ENCODE peak calls at places on chromosome 5, in ten cellular contexts. L is lower leg skin, O is progenitor cell of endocrine pancreas, T is GM23338, K is AG04449, N is OCI-M1, V is memory B cell, J is activated T-helper 1 cell treated with Interleukin-2 at 50 U/mL for 16 hours, F is H7, M is GM19239. X is an unnamed sample.

GRCh38 chr5:124997186-124997893 is 250.9 kb upstream of the ZNF608 start:
- DNase-seq in L (no peak), O (no peak), T (no peak), K (no peak), N (no peak), V (no peak), J (no peak), F (no peak), M (no peak), X (no peak)

GRCh38 chr5:140344683-140345423 is 1.6 kb downstream of the HBEGF start:
- DNase-seq in L (no peak), O (no peak), T (peak), K (no peak), N (no peak), V (no peak), J (no peak), F (peak), M (no peak), X (peak)

GRCh38 chr5:133962801-133963476 is 5.5 kb downstream of the C5orf15 start:
- DNase-seq in L (no peak), O (no peak), T (no peak), K (no peak), N (peak), V (no peak), J (no peak), F (no peak), M (no peak), X (peak)

GRCh38 chr5:78508231-78508765 is 140.3 kb downstream of the LHFPL2 start:
- DNase-seq in L (peak), O (no peak), T (no peak), K (no peak), N (peak), V (no peak), J (no peak), F (no peak), M (no peak), X (no peak)

GRCh38 chr5:11214851-11215250 is 453.8 kb upstream of the DAP start:
- DNase-seq in L (no peak), O (no peak), T (no peak), K (no peak), N (no peak), V (no peak), J (no peak), F (no peak), M (no peak), X (peak)

GRCh38 chr5:114390431-114390830 is 28.6 kb downstream of the KCNN2 start:
- DNase-seq in L (no peak), O (no peak), T (no peak), K (no peak), N (no peak), V (no peak), J (no peak), F (no peak), M (no peak), X (no peak)

GRCh38 chr5:33291216-33292000 is 149.4 kb upstream of the TARS1 start:
- DNase-seq in L (no peak), O (no peak), T (no peak), K (no peak), N (no peak), V (no peak), J (no peak), F (no peak), M (no peak), X (no peak)

GRCh38 chr5:180137401-180138213 is 66.0 kb upstream of the RNF130 start:
- DNase-seq in L (peak), O (no peak), T (no peak), K (no peak), N (no peak), V (no peak), J (no peak), F (peak), M (no peak), X (no peak)

GRCh38 chr5:61010759-61011460 is 65.9 kb downstream of the NDUFAF2 start:
- DNase-seq in L (no peak), O (no peak), T (peak), K (no peak), N (peak), V (no peak), J (no peak), F (peak), M (no peak), X (no peak)

GRCh38 chr5:134647750-134648424 is 698 bp upstream of the SEC24A start:
- DNase-seq in L (no peak), O (no peak), T (peak), K (peak), N (peak), V (peak), J (no peak), F (peak), M (no peak), X (peak)

GRCh38 chr5:111707624-111708165 is 49.3 kb downstream of the NREP start:
- DNase-seq in L (no peak), O (no peak), T (no peak), K (no peak), N (no peak), V (no peak), J (no peak), F (no peak), M (no peak), X (peak)

GRCh38 chr5:74316064-74316586 is 324.4 kb downstream of the ENC1 start:
- DNase-seq in L (no peak), O (no peak), T (no peak), K (peak), N (peak), V (no peak), J (no peak), F (no peak), M (no peak), X (peak)

GRCh38 chr5:134146651-134147544 is 29.9 kb downstream of the SKP1 start:
- DNase-seq in L (peak), O (no peak), T (no peak), K (no peak), N (no peak), V (no peak), J (no peak), F (no peak), M (no peak), X (no peak)

GRCh38 chr5:1667648-1668140 is 131.9 kb downstream of the MRPL36 start:
- DNase-seq in L (peak), O (no peak), T (peak), K (no peak), N (no peak), V (no peak), J (no peak), F (peak), M (no peak), X (no peak)

GRCh38 chr5:12661617-12662370 is 757.5 kb upstream of the CTNND2 start:
- DNase-seq in L (peak), O (no peak), T (peak), K (no peak), N (no peak), V (no peak), J (no peak), F (no peak), M (no peak), X (no peak)

GRCh38 chr5:6833406-6833805 is 120.2 kb downstream of the TENT4A start:
- DNase-seq in L (no peak), O (no peak), T (no peak), K (no peak), N (no peak), V (no peak), J (no peak), F (no peak), M (no peak), X (no peak)

GRCh38 chr5:7209583-7210139 is 186.3 kb upstream of the ADCY2 start:
- DNase-seq in L (no peak), O (no peak), T (no peak), K (no peak), N (no peak), V (no peak), J (no peak), F (no peak), M (no peak), X (no peak)

GRCh38 chr5:55597014-55597981 is 62.5 kb upstream of the PLPP1 start:
- DNase-seq in L (peak), O (no peak), T (no peak), K (no peak), N (no peak), V (no peak), J (no peak), F (no peak), M (no peak), X (peak)

GRCh38 chr5:175025046-175025445 is 300.7 kb downstream of the MSX2 start:
- DNase-seq in L (no peak), O (no peak), T (no peak), K (no peak), N (no peak), V (no peak), J (no peak), F (no peak), M (no peak), X (no peak)

GRCh38 chr5:30100148-30100547 is 1093.3 kb upstream of the CDH6 start:
- DNase-seq in L (no peak), O (no peak), T (peak), K (no peak), N (no peak), V (no peak), J (no peak), F (no peak), M (no peak), X (no peak)

GRCh38 chr5:81750308-81751008 is 439 bp downstream of the SSBP2 start:
- DNase-seq in L (peak), O (no peak), T (peak), K (no peak), N (peak), V (no peak), J (peak), F (peak), M (peak), X (no peak)

GRCh38 chr5:176535655-176536131 is 1.5 kb downstream of the RNF44 start:
- DNase-seq in L (no peak), O (no peak), T (no peak), K (no peak), N (peak), V (no peak), J (no peak), F (peak), M (no peak), X (no peak)

GRCh38 chr5:96913233-96913632 is 22.6 kb upstream of the LNPEP start:
- DNase-seq in L (no peak), O (no peak), T (no peak), K (no peak), N (no peak), V (no peak), J (no peak), F (no peak), M (no peak), X (no peak)

GRCh38 chr5:109049565-109049964 is 301.9 kb downstream of the FER start:
- DNase-seq in L (no peak), O (no peak), T (no peak), K (no peak), N (no peak), V (no peak), J (no peak), F (no peak), M (no peak), X (no peak)

GRCh38 chr5:123157797-123158528 is 68.9 kb downstream of the PRDM6 start:
- DNase-seq in L (no peak), O (no peak), T (no peak), K (peak), N (no peak), V (no peak), J (no peak), F (no peak), M (no peak), X (peak)

GRCh38 chr5:37837101-37838032 is 2.5 kb downstream of the GDNF start:
- DNase-seq in L (peak), O (peak), T (peak), K (no peak), N (peak), V (peak), J (no peak), F (peak), M (peak), X (no peak)

GRCh38 chr5:177607452-177608192 is 7.7 kb downstream of the B4GALT7 start:
- DNase-seq in L (peak), O (peak), T (peak), K (no peak), N (peak), V (peak), J (peak), F (peak), M (peak), X (no peak)

GRCh38 chr5:179257190-179257741 is 88.0 kb downstream of the ADAMTS2 start:
- DNase-seq in L (peak), O (no peak), T (no peak), K (no peak), N (no peak), V (no peak), J (no peak), F (peak), M (no peak), X (no peak)

GRCh38 chr5:136374003-136374402 is 8.7 kb upstream of the TRPC7 start:
- DNase-seq in L (no peak), O (no peak), T (peak), K (no peak), N (peak), V (no peak), J (no peak), F (no peak), M (no peak), X (peak)

GRCh38 chr5:55039843-55040242 is 15.8 kb downstream of the GZMK start:
- DNase-seq in L (no peak), O (no peak), T (no peak), K (no peak), N (peak), V (no peak), J (no peak), F (no peak), M (no peak), X (peak)

GRCh38 chr5:66249920-66250319 is 105.8 kb downstream of the SREK1 start:
- DNase-seq in L (no peak), O (no peak), T (no peak), K (no peak), N (no peak), V (no peak), J (no peak), F (no peak), M (no peak), X (no peak)

GRCh38 chr5:176410486-176411180 is 5.7 kb downstream of the CLTB start:
- DNase-seq in L (peak), O (no peak), T (no peak), K (no peak), N (no peak), V (no peak), J (no peak), F (peak), M (no peak), X (no peak)

GRCh38 chr5:74384851-74385250 is 255.7 kb downstream of the ENC1 start:
- DNase-seq in L (no peak), O (no peak), T (no peak), K (no peak), N (no peak), V (no peak), J (no peak), F (no peak), M (no peak), X (no peak)

GRCh38 chr5:103918668-103919367 is 356.2 kb upstream of the NUDT12 start:
- DNase-seq in L (no peak), O (no peak), T (peak), K (peak), N (no peak), V (no peak), J (no peak), F (no peak), M (no peak), X (peak)

GRCh38 chr5:41412496-41412895 is 97.9 kb downstream of the PLCXD3 start:
- DNase-seq in L (no peak), O (no peak), T (no peak), K (no peak), N (no peak), V (no peak), J (no peak), F (no peak), M (no peak), X (no peak)

X was measured in foreskin keratinocyte.